ENCODE peak calls at places on chromosome 12, in five cellular contexts. A is HCT116, O is activated T-cell treated with anti-CD3 and anti-CD28 coated beads for 1 hour, F is left ventricle myocardium inferior, Z is NCI-H146. S is an unnamed sample.

GRCh38 chr12:22682663-22683062 is 57.7 kb downstream of the ETNK1 start:
- DNase-seq in Z (no peak), A (no peak), F (no peak), O (no peak), S (no peak)

GRCh38 chr12:114921796-114922195 is 237.8 kb upstream of the TBX3 start:
- DNase-seq in Z (no peak), O (no peak), F (no peak), A (no peak), S (no peak)

GRCh38 chr12:106074706-106075392 is 63.9 kb downstream of the NUAK1 start:
- DNase-seq in A (no peak), O (no peak), Z (no peak), F (no peak), S (no peak)

GRCh38 chr12:49428652-49429549 is 61.6 kb downstream of the SPATS2 start:
- DNase-seq in Z (peak; percentile 43), O (no peak), F (no peak), A (peak; percentile 3), S (no peak)

GRCh38 chr12:30822385-30823139 is 67.8 kb upstream of the CAPRIN2 start:
- DNase-seq in Z (peak; percentile 15), A (no peak), F (peak; percentile 68), O (peak; percentile 10), S (peak; percentile 75)

GRCh38 chr12:98211914-98212695 is 303.3 kb upstream of the TMPO start:
- DNase-seq in O (no peak), Z (no peak), A (no peak), F (no peak), S (no peak)

GRCh38 chr12:62299617-62300016 is 39.4 kb downstream of the USP15 start:
- DNase-seq in O (no peak), Z (no peak), F (no peak), A (no peak), S (no peak)

GRCh38 chr12:88781909-88782308 is 201.6 kb upstream of the KITLG start:
- DNase-seq in F (no peak), A (no peak), O (no peak), Z (no peak), S (no peak)

GRCh38 chr12:94140556-94140955 is 7.8 kb upstream of the PLXNC1 start:
- DNase-seq in Z (no peak), F (no peak), O (no peak), A (peak; percentile 19), S (no peak)

GRCh38 chr12:114013601-114014345 is 47.6 kb upstream of the RBM19 start:
- DNase-seq in Z (peak; percentile 70), F (no peak), O (no peak), A (peak; percentile 31), S (no peak)

GRCh38 chr12:54125950-54126695 is 62.7 kb downstream of the SMUG1 start:
- DNase-seq in O (peak; percentile 6), A (no peak), Z (no peak), F (no peak), S (no peak)

GRCh38 chr12:52054231-52054837 is 3.1 kb downstream of the NR4A1 start:
- DNase-seq in O (peak; percentile 46), Z (no peak), F (no peak), A (no peak), S (peak; percentile 64)

GRCh38 chr12:57389033-57389432 is 41.8 kb downstream of the R3HDM2 start:
- DNase-seq in A (peak; percentile 10), F (no peak), Z (no peak), O (no peak), S (no peak)

GRCh38 chr12:14185441-14186192 is 179.9 kb upstream of the ATF7IP start:
- DNase-seq in Z (peak; percentile 69), A (peak; percentile 39), F (no peak), O (no peak), S (no peak)

GRCh38 chr12:6444031-6444430 is 724 bp upstream of the CD27 start:
- DNase-seq in Z (no peak), F (no peak), O (no peak), A (no peak), S (no peak)